ENCODE peak calls at places on chromosomes 6 and 20, in four cellular contexts. One of them, this sample, is unnamed.

GRCh38 chr20:17097603-17098002 is 129.2 kb upstream of the PCSK2 start:
- DNase-seq in SK-N-SH: no peak
- DNase-seq in PC-3: no peak
- DNase-seq in HCT116: no peak
- DNase-seq in this sample: no peak

GRCh38 chr20:23374441-23374840 is 12.5 kb downstream of the GZF1 start:
- DNase-seq in SK-N-SH: no peak
- DNase-seq in PC-3: no peak
- DNase-seq in HCT116: no peak
- DNase-seq in this sample: no peak

GRCh38 chr6:136599324-136600011 is 49.2 kb upstream of the MAP7 start:
- DNase-seq in SK-N-SH: no peak
- DNase-seq in PC-3: no peak
- DNase-seq in HCT116: no peak
- DNase-seq in this sample: no peak

GRCh38 chr20:1334761-1335160 is 5.8 kb upstream of the SDCBP2 start:
- DNase-seq in SK-N-SH: no peak
- DNase-seq in PC-3: no peak
- DNase-seq in HCT116: peak
- DNase-seq in this sample: no peak

GRCh38 chr6:139323511-139324445 is 32.0 kb upstream of the TXLNB start:
- DNase-seq in SK-N-SH: peak
- DNase-seq in PC-3: peak
- DNase-seq in HCT116: no peak
- DNase-seq in this sample: peak

GRCh38 chr6:82331031-82331773 is 32.4 kb upstream of the TPBG start:
- DNase-seq in SK-N-SH: no peak
- DNase-seq in PC-3: peak
- DNase-seq in HCT116: no peak
- DNase-seq in this sample: peak

GRCh38 chr6:107683183-107683582 is 140.9 kb downstream of the SCML4 start:
- DNase-seq in SK-N-SH: no peak
- DNase-seq in PC-3: no peak
- DNase-seq in HCT116: no peak
- DNase-seq in this sample: no peak

GRCh38 chr20:41330941-41331340 is 9.7 kb upstream of the LPIN3 start:
- DNase-seq in SK-N-SH: no peak
- DNase-seq in PC-3: no peak
- DNase-seq in HCT116: no peak
- DNase-seq in this sample: no peak

GRCh38 chr6:33904050-33904827 is 100.4 kb upstream of the MLN start:
- DNase-seq in SK-N-SH: no peak
- DNase-seq in PC-3: no peak
- DNase-seq in HCT116: no peak
- DNase-seq in this sample: peak

GRCh38 chr6:125945378-125946141 is 11.0 kb upstream of the HINT3 start:
- DNase-seq in SK-N-SH: no peak
- DNase-seq in PC-3: no peak
- DNase-seq in HCT116: no peak
- DNase-seq in this sample: no peak

GRCh38 chr6:147001621-147002020 is 202.6 kb upstream of the STXBP5 start:
- DNase-seq in SK-N-SH: no peak
- DNase-seq in PC-3: no peak
- DNase-seq in HCT116: no peak
- DNase-seq in this sample: no peak

GRCh38 chr6:170008386-170008785 is 257.0 kb downstream of the ERMARD start:
- DNase-seq in SK-N-SH: no peak
- DNase-seq in PC-3: no peak
- DNase-seq in HCT116: no peak
- DNase-seq in this sample: no peak

GRCh38 chr6:26533532-26533931 is 4.6 kb upstream of the HMGN4 start:
- DNase-seq in SK-N-SH: no peak
- DNase-seq in PC-3: no peak
- DNase-seq in HCT116: no peak
- DNase-seq in this sample: no peak
- H3K9ac ChIP-seq in SK-N-SH: peak
- H3K9ac ChIP-seq in PC-3: peak
- H3K9ac ChIP-seq in HCT116: peak
- H3K9ac ChIP-seq in this sample: no peak

GRCh38 chr6:6218246-6219085 is 102.0 kb downstream of the F13A1 start:
- DNase-seq in SK-N-SH: no peak
- DNase-seq in PC-3: peak
- DNase-seq in HCT116: no peak
- DNase-seq in this sample: no peak
- TF ChIP-seq EZH2phosphoT487 in SK-N-SH: no peak
- TF ChIP-seq EZH2phosphoT487 in PC-3: no peak
- TF ChIP-seq EZH2phosphoT487 in HCT116: no peak
- TF ChIP-seq EZH2phosphoT487 in this sample: no peak

GRCh38 chr6:1144842-1145755 is 166.8 kb upstream of the FOXQ1 start:
- DNase-seq in SK-N-SH: no peak
- DNase-seq in PC-3: no peak
- DNase-seq in HCT116: no peak
- DNase-seq in this sample: no peak
- H3K9ac ChIP-seq in SK-N-SH: no peak
- H3K9ac ChIP-seq in PC-3: no peak
- H3K9ac ChIP-seq in HCT116: no peak
- H3K9ac ChIP-seq in this sample: no peak

GRCh38 chr6:105204331-105204730 is 24.5 kb upstream of the POPDC3 start:
- DNase-seq in SK-N-SH: no peak
- DNase-seq in PC-3: peak
- DNase-seq in HCT116: no peak
- DNase-seq in this sample: no peak
- TF ChIP-seq EZH2phosphoT487 in SK-N-SH: no peak
- TF ChIP-seq EZH2phosphoT487 in PC-3: no peak
- TF ChIP-seq EZH2phosphoT487 in HCT116: no peak
- TF ChIP-seq EZH2phosphoT487 in this sample: no peak

GRCh38 chr6:35062676-35063574 is 78.2 kb downstream of the TCP11 start:
- DNase-seq in SK-N-SH: no peak
- DNase-seq in PC-3: no peak
- DNase-seq in HCT116: no peak
- DNase-seq in this sample: no peak
- H3K9ac ChIP-seq in SK-N-SH: no peak
- H3K9ac ChIP-seq in PC-3: no peak
- H3K9ac ChIP-seq in HCT116: no peak
- H3K9ac ChIP-seq in this sample: no peak

DNA sequence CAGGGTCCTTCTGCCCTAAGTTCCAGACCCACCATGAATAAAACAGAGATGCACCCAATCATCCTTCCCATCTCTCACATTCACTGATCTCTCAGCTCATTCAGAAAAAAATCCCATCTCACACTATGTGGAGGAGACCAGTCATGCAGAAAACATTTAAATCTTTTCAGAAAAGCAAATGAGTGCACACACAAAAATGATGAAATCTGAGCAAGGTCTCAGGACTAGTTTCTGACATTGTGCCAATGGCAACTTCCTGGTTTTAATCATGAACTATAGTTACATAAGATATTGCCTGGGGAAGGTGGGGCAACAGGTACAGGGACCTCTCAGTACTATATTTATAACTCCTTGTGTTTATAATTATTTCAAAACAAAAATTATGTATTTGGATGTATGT is 71.9 kb upstream of the MAP3K4 start:
- DNase-seq in SK-N-SH: no peak
- DNase-seq in PC-3: peak
- DNase-seq in HCT116: no peak
- DNase-seq in this sample: no peak
- TF ChIP-seq EZH2phosphoT487 in SK-N-SH: no peak
- TF ChIP-seq EZH2phosphoT487 in PC-3: no peak
- TF ChIP-seq EZH2phosphoT487 in HCT116: no peak
- TF ChIP-seq EZH2phosphoT487 in this sample: no peak

GRCh38 chr6:162640756-162641155 is 86.8 kb downstream of the PRKN start:
- DNase-seq in SK-N-SH: no peak
- DNase-seq in PC-3: no peak
- DNase-seq in HCT116: no peak
- DNase-seq in this sample: no peak
- H3K9ac ChIP-seq in SK-N-SH: no peak
- H3K9ac ChIP-seq in PC-3: no peak
- H3K9ac ChIP-seq in HCT116: no peak
- H3K9ac ChIP-seq in this sample: no peak

DNA sequence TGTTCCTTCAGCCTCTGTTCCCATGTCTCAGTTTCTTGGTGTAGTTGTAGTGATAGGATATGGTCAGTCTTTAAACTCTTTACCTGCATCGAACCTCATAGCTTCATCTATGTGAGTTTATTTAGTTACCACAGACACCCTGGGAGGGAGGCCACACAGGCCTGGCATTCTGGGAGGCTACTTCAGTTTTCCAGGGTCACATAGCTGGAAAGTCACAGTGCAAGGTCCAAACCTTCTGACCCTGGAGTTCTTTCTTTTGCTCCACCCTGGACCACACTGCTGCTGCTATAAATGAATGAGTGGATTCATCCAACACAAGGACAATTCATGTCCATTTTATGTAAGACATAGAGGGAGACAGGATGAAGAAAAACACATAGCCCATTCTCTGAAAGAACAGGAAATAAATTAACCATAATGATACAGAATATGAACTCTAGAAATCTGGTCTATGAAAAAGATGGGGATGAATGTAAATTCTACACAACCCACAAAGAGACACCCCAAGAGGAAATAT is 60.8 kb downstream of the LAMA4 start:
- DNase-seq in SK-N-SH: no peak
- DNase-seq in PC-3: no peak
- DNase-seq in HCT116: no peak
- DNase-seq in this sample: no peak
- TF ChIP-seq EZH2phosphoT487 in SK-N-SH: no peak
- TF ChIP-seq EZH2phosphoT487 in PC-3: no peak
- TF ChIP-seq EZH2phosphoT487 in HCT116: no peak
- TF ChIP-seq EZH2phosphoT487 in this sample: no peak

GRCh38 chr20:46168438-46168837 is 50.3 kb downstream of the CD40 start:
- DNase-seq in SK-N-SH: no peak
- DNase-seq in PC-3: no peak
- DNase-seq in HCT116: no peak
- DNase-seq in this sample: no peak

GRCh38 chr20:46169245-46170171 is 51.4 kb downstream of the CD40 start:
- DNase-seq in SK-N-SH: peak
- DNase-seq in PC-3: no peak
- DNase-seq in HCT116: no peak
- DNase-seq in this sample: no peak

GRCh38 chr20:46164166-46164565 is 46.1 kb downstream of the CD40 start:
- DNase-seq in SK-N-SH: no peak
- DNase-seq in PC-3: no peak
- DNase-seq in HCT116: no peak
- DNase-seq in this sample: peak

GRCh38 chr20:46171476-46171875 is 53.4 kb downstream of the CD40 start:
- DNase-seq in SK-N-SH: no peak
- DNase-seq in PC-3: no peak
- DNase-seq in HCT116: no peak
- DNase-seq in this sample: no peak

DNA sequence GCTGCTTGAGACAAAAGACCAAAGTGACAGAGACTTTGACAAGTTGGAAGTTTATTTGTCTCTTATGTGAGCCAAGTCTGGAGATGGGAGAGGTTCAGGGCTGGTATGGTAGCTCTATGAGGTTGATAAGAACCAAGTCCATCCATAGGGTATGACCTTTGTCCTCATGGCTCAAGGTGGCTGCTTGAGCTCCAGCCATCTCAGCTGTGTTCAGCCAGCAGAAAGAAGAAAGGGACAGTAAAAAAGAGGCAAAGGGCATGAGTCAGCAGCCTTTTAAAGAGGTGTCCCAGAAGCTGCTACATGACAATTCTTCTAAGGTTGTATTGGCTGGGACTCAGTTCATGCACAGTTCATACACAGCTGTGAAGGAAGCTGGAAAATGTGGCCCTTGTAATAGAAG is 49.0 kb downstream of the CD40 start:
- DNase-seq in SK-N-SH: no peak
- DNase-seq in PC-3: no peak
- DNase-seq in HCT116: no peak
- DNase-seq in this sample: no peak
- H3K9ac ChIP-seq in SK-N-SH: no peak
- H3K9ac ChIP-seq in PC-3: no peak
- H3K9ac ChIP-seq in HCT116: no peak
- H3K9ac ChIP-seq in this sample: no peak